ENCODE peak calls at places on chromosome 5, in five cellular contexts. I, N, A, B and F are unnamed samples.

GRCh38 chr5:173452098-173452497 is 123.9 kb upstream of the STC2 start:
- DNase-seq in I (no peak), N (peak), A (no peak), B (peak), F (peak)

GRCh38 chr5:72308853-72309191 is 11.2 kb downstream of the MRPS27 start:
- DNase-seq in A (no peak), I (no peak), N (no peak), B (no peak), F (no peak)

GRCh38 chr5:139854953-139855352 is 59.3 kb downstream of the PSD2 start:
- DNase-seq in N (no peak), I (no peak), A (no peak), B (no peak), F (no peak)

GRCh38 chr5:73268826-73269225 is 95.8 kb downstream of the TMEM174 start:
- DNase-seq in B (no peak), I (no peak), A (no peak), N (no peak), F (no peak)

GRCh38 chr5:139543423-139543991 is 17.6 kb upstream of the UBE2D2 start:
- DNase-seq in B (no peak), A (peak), N (no peak), I (no peak), F (peak)

GRCh38 chr5:154406231-154406630 is 39.6 kb upstream of the SAP30L start:
- DNase-seq in I (no peak), B (no peak), N (peak), A (no peak), F (no peak)

GRCh38 chr5:14449052-14449661 is 132.4 kb upstream of the OTULINL start:
- DNase-seq in B (no peak), A (no peak), N (peak), I (no peak), F (peak)

GRCh38 chr5:77867914-77868313 is 91.8 kb upstream of the TBCA start:
- DNase-seq in A (no peak), B (no peak), N (no peak), I (no peak), F (no peak)

GRCh38 chr5:82624018-82624417 is 345.9 kb upstream of the RPS23 start:
- DNase-seq in B (no peak), N (no peak), I (no peak), A (no peak), F (no peak)

GRCh38 chr5:43042626-43043399 is 2.7 kb upstream of the ANXA2R start:
- DNase-seq in N (peak), A (peak), I (peak), B (peak), F (peak)

GRCh38 chr5:123186762-123187161 is 97.7 kb downstream of the PRDM6 start:
- DNase-seq in A (no peak), I (no peak), N (no peak), B (no peak), F (no peak)

GRCh38 chr5:3596261-3596825 is 711 bp downstream of the IRX1 start:
- DNase-seq in I (peak), B (no peak), A (no peak), N (no peak), F (peak)

GRCh38 chr5:150598821-150599273 is 41.6 kb upstream of the SYNPO start:
- DNase-seq in N (no peak), I (no peak), B (no peak), A (no peak), F (no peak)